ENCODE peak calls at places on chromosomes 3 and 15, in eight cellular contexts. U, L, Z, W, F, N, H and E are unnamed samples. For H3K4me1, the result is how much of the 10 kb centered on the place peaks cover.

GRCh38 chr3:149658444-149659172 is 783 bp upstream of the WWTR1 start:
- DNase-seq in U (peak), L (peak), Z (peak), W (peak), F (peak), N (peak), H (peak), E (peak)

GRCh38 chr3:24377218-24377993 is 117.2 kb downstream of the THRB start:
- DNase-seq in U (no peak), L (no peak), Z (no peak), W (no peak), F (no peak), N (peak), H (no peak), E (no peak)

GRCh38 chr3:71226565-71227281 is 356.8 kb downstream of the FOXP1 start:
- DNase-seq in U (no peak), L (no peak), Z (peak), W (no peak), F (peak), N (peak), H (peak), E (peak)

GRCh38 chr3:65793495-65794200 is 245.1 kb downstream of the MAGI1 start:
- DNase-seq in U (no peak), L (no peak), Z (no peak), W (no peak), F (no peak), N (no peak), H (peak), E (no peak)

GRCh38 chr15:76034111-76034510 is 21.9 kb upstream of the NRG4 start:
- DNase-seq in U (no peak), L (no peak), Z (no peak), W (no peak), F (no peak), N (no peak), H (no peak), E (no peak)

GRCh38 chr15:100434038-100434437 is 92.3 kb upstream of the ADAMTS17 start:
- DNase-seq in U (no peak), L (no peak), Z (no peak), W (no peak), F (no peak), N (no peak), H (no peak), E (no peak)

GRCh38 chr15:68252925-68253534 is 23.5 kb upstream of the CLN6 start:
- DNase-seq in U (peak), L (peak), Z (no peak), W (no peak), F (no peak), N (no peak), H (peak), E (peak)

GRCh38 chr3:194797555-194797954 is 111.9 kb downstream of the FAM43A start:
- DNase-seq in U (no peak), L (no peak), Z (no peak), W (no peak), F (no peak), N (no peak), H (no peak), E (no peak)

GRCh38 chr15:40094156-40094555 is 14.5 kb downstream of the BMF start:
- DNase-seq in U (no peak), L (no peak), Z (no peak), W (no peak), F (no peak), N (peak), H (no peak), E (no peak)

GRCh38 chr3:11482024-11482423 is 161.7 kb downstream of the VGLL4 start:
- DNase-seq in U (no peak), L (no peak), Z (no peak), W (peak), F (peak), N (peak), H (peak), E (peak)

GRCh38 chr3:43923101-43923979 is 232.6 kb downstream of the ABHD5 start:
- DNase-seq in U (no peak), L (no peak), Z (no peak), W (no peak), F (no peak), N (no peak), H (no peak), E (no peak)

GRCh38 chr15:77346637-77347036 is 73.3 kb downstream of the PEAK1 start:
- DNase-seq in U (no peak), L (no peak), Z (no peak), W (no peak), F (no peak), N (no peak), H (no peak), E (no peak)

GRCh38 chr3:9901967-9902366 is 681 bp upstream of the IL17RE start:
- DNase-seq in U (no peak), L (no peak), Z (no peak), W (no peak), F (no peak), N (no peak), H (no peak), E (no peak)

GRCh38 chr15:34182942-34183341 is 27.0 kb downstream of the KATNBL1 start:
- DNase-seq in U (no peak), L (peak), Z (no peak), W (peak), F (no peak), N (no peak), H (no peak), E (no peak)

GRCh38 chr15:80066912-80067311 is 7.4 kb downstream of the ZFAND6 start:
- DNase-seq in U (no peak), L (no peak), Z (no peak), W (no peak), F (no peak), N (no peak), H (no peak), E (no peak)

GRCh38 chr15:34795267-34796081 is at the start of gene ACTC1:
- DNase-seq in U (peak), L (peak), Z (no peak), W (peak), F (peak), N (peak), H (peak), E (peak)

GRCh38 chr15:65086680-65087111 is 10.2 kb downstream of the KBTBD13 start:
- DNase-seq in U (peak), L (peak), Z (peak), W (no peak), F (no peak), N (peak), H (no peak), E (no peak)
- TF ChIP-seq CTCF in U (no peak), L (peak), Z (no peak), W (no peak), F (peak), N (no peak), H (peak), E (no peak)

DNA sequence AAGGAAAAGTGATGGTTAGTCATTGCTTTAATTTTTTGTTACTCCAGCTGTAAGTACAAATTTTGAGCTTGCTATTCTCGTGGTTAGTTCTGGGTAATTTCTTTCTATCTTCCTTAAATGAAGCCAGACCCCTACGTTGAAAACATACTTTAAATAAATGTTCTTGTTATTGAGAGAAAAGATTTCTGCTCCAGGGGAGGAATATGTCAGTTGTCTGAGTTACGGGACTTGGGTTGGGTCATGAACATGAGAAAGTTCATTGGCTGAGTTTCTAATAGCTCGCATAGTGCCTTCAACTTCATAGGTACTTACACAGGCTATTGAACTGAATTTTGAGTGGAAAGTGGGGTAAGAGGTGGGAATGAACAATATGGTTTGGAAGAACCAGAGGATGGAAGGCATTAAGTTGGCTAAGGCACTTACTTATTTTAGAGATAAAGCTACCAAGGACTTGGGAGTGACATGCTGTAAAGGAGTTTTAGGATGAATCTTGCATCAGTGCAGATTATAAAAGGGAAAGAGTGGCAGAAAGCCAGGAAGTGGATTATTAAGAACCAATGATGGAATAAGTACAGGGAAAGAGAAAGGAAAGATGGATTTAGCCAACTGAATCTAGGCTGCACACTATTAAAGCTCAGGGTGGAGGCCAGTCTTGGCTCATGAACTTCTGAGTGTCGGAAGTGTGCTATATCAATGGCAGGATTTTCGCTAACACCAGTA is 1.4 kb downstream of the RPSA start:
- DNase-seq in U (no peak), L (no peak), Z (no peak), W (no peak), F (no peak), N (no peak), H (peak), E (no peak)
- H3K27ac ChIP-seq in U (peak), L (peak), Z (peak), W (no peak), F (no peak), N (peak), H (no peak), E (no peak)

GRCh38 chr15:71015342-71015741 is 99.9 kb upstream of the THSD4 start:
- DNase-seq in U (no peak), L (no peak), Z (no peak), W (no peak), F (peak), N (no peak), H (no peak), E (no peak)
- H3K4me1 ChIP-seq in U (under half), L (under half), Z (under half), W (under half), F (under half), N (under half), H (under half), E (under half)

GRCh38 chr3:197555281-197556261 is at the start of gene BDH1:
- DNase-seq in U (no peak), L (peak), Z (peak), W (no peak), F (peak), N (no peak), H (no peak), E (peak)
- TF ChIP-seq CTCF in U (no peak), L (peak), Z (no peak), W (no peak), F (no peak), N (no peak), H (no peak), E (no peak)

GRCh38 chr3:58350627-58351013 is 17.9 kb downstream of the PXK start:
- DNase-seq in U (no peak), L (no peak), Z (no peak), W (no peak), F (no peak), N (no peak), H (peak), E (no peak)

GRCh38 chr3:58345457-58345856 is 12.8 kb downstream of the PXK start:
- DNase-seq in U (no peak), L (no peak), Z (no peak), W (no peak), F (no peak), N (no peak), H (no peak), E (no peak)

GRCh38 chr3:58346368-58346767 is 13.7 kb downstream of the PXK start:
- DNase-seq in U (no peak), L (no peak), Z (no peak), W (no peak), F (no peak), N (no peak), H (no peak), E (no peak)

GRCh38 chr3:58349792-58350626 is 17.3 kb downstream of the PXK start:
- DNase-seq in U (no peak), L (no peak), Z (no peak), W (no peak), F (no peak), N (no peak), H (no peak), E (no peak)

DNA sequence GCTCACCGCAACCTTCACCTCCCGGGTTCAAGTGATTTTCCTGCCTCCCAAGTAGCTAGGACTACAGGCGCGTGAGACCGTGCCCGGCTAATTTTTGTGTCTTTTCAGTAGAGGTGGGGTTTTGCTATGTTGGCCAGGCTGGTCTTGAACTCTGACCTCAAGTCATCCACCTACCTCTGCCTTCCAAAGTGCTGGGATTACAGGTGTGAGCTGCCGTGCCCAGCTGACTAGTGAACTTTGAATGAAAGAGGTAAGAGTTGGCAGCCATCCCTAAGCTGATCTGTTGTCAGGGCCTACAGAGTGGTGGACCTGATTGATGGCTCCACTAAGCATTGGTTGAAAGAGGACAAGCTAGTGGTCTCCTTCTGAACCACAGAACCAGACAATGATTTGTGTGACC is 15.3 kb downstream of the PXK start:
- DNase-seq in U (no peak), L (no peak), Z (no peak), W (no peak), F (no peak), N (no peak), H (no peak), E (no peak)
- H3K27ac ChIP-seq in U (no peak), L (no peak), Z (no peak), W (no peak), F (no peak), N (no peak), H (no peak), E (no peak)

GRCh38 chr15:63971904-63972303 is 74.4 kb downstream of the DAPK2 start:
- DNase-seq in U (no peak), L (no peak), Z (no peak), W (no peak), F (no peak), N (no peak), H (no peak), E (no peak)
- H3K4me1 ChIP-seq in U (under half), L (under half), Z (under half), W (under half), F (under half), N (under half), H (under half), E (under half)